ENCODE peak calls at places on chromosomes 3 and 15, in eight cellular contexts. E is heart right ventricle, G is aorta, I is left ventricle myocardium inferior, J is H9, Q is pancreas, Y is body of pancreas, Z is coronary artery. C is an unnamed sample.

GRCh38 chr3:71579934-71580318 is 3.6 kb downstream of the FOXP1 start:
- DNase-seq in E (no peak), Y (peak), J (no peak), G (no peak), I (no peak), Q (peak), Z (no peak), C (no peak)

GRCh38 chr3:172811099-172811498 is 60.6 kb downstream of the ECT2 start:
- DNase-seq in J (no peak), E (no peak), Z (no peak), G (no peak), Q (no peak), Y (no peak), I (no peak), C (no peak)

GRCh38 chr15:85785887-85786777 is 8.6 kb downstream of the KLHL25 start:
- DNase-seq in E (peak), Y (peak), I (no peak), J (no peak), G (no peak), Z (no peak), Q (no peak), C (peak)

GRCh38 chr15:82846621-82847020 is 37.2 kb downstream of the WHAMM start:
- DNase-seq in E (no peak), Z (no peak), G (no peak), Q (no peak), Y (no peak), I (no peak), J (no peak), C (no peak)

GRCh38 chr15:97692317-97693015 is 268.0 kb upstream of the ARRDC4 start:
- DNase-seq in Q (no peak), J (no peak), Z (no peak), G (no peak), Y (no peak), E (peak), I (no peak), C (no peak)

GRCh38 chr3:106631378-106632083 is 745.7 kb upstream of the CCDC54 start:
- DNase-seq in Y (no peak), J (no peak), E (no peak), G (no peak), Z (no peak), I (no peak), Q (no peak), C (no peak)

GRCh38 chr3:196431193-196432136 is 762 bp downstream of the UBXN7 start:
- DNase-seq in I (no peak), G (peak), Q (peak), Z (no peak), Y (peak), E (peak), J (no peak), C (peak)

GRCh38 chr15:35043380-35044095 is 41.6 kb downstream of the NANOGP8 start:
- DNase-seq in Y (no peak), G (no peak), E (no peak), J (no peak), Z (no peak), I (no peak), Q (no peak), C (no peak)

GRCh38 chr3:29919551-29919950 is 638.7 kb downstream of the RBMS3 start:
- DNase-seq in G (no peak), J (no peak), Y (no peak), I (no peak), E (no peak), Q (no peak), Z (no peak), C (no peak)

GRCh38 chr3:150376001-150376848 is 31.9 kb upstream of the TSC22D2 start:
- DNase-seq in Z (no peak), J (no peak), G (no peak), Y (peak), E (no peak), Q (no peak), I (no peak), C (no peak)

GRCh38 chr15:56838085-56838484 is 80.4 kb upstream of the TCF12 start:
- DNase-seq in Z (no peak), G (no peak), E (no peak), Y (no peak), J (no peak), I (no peak), Q (no peak), C (no peak)

GRCh38 chr3:110362756-110363155 is 708.9 kb upstream of the NECTIN3 start:
- DNase-seq in E (no peak), J (no peak), Z (no peak), G (no peak), Q (no peak), I (no peak), Y (no peak), C (no peak)

GRCh38 chr15:74227968-74228722 is 8.0 kb upstream of the CCDC33 start:
- DNase-seq in Q (no peak), G (no peak), J (no peak), I (no peak), Y (no peak), Z (no peak), E (peak), C (no peak)

GRCh38 chr3:125194849-125195601 is 17.5 kb downstream of the SLC12A8 start:
- DNase-seq in E (no peak), I (no peak), Y (no peak), Q (no peak), Z (no peak), J (no peak), G (no peak), C (no peak)

GRCh38 chr3:86954226-86954625 is 36.7 kb downstream of the VGLL3 start:
- DNase-seq in Z (no peak), J (no peak), Y (no peak), Q (peak), I (no peak), E (no peak), G (no peak), C (no peak)

GRCh38 chr3:157865449-157865862 is 240.8 kb downstream of the SHOX2 start:
- DNase-seq in J (peak), Z (no peak), Q (no peak), Y (peak), E (peak), G (no peak), I (no peak), C (no peak)

GRCh38 chr3:165256554-165256953 is 60.4 kb upstream of the SLITRK3 start:
- DNase-seq in J (no peak), Q (no peak), Z (no peak), Y (no peak), E (no peak), G (no peak), I (no peak), C (no peak)

GRCh38 chr3:10501664-10502052 is 3.7 kb downstream of the ATP2B2 start:
- DNase-seq in G (peak), I (no peak), Q (no peak), Y (no peak), Z (no peak), J (no peak), E (no peak), C (no peak)

GRCh38 chr15:61644550-61644949 is 415.4 kb upstream of the RORA start:
- DNase-seq in Q (no peak), G (no peak), J (no peak), Z (no peak), Y (no peak), E (no peak), I (no peak), C (no peak)

DNA sequence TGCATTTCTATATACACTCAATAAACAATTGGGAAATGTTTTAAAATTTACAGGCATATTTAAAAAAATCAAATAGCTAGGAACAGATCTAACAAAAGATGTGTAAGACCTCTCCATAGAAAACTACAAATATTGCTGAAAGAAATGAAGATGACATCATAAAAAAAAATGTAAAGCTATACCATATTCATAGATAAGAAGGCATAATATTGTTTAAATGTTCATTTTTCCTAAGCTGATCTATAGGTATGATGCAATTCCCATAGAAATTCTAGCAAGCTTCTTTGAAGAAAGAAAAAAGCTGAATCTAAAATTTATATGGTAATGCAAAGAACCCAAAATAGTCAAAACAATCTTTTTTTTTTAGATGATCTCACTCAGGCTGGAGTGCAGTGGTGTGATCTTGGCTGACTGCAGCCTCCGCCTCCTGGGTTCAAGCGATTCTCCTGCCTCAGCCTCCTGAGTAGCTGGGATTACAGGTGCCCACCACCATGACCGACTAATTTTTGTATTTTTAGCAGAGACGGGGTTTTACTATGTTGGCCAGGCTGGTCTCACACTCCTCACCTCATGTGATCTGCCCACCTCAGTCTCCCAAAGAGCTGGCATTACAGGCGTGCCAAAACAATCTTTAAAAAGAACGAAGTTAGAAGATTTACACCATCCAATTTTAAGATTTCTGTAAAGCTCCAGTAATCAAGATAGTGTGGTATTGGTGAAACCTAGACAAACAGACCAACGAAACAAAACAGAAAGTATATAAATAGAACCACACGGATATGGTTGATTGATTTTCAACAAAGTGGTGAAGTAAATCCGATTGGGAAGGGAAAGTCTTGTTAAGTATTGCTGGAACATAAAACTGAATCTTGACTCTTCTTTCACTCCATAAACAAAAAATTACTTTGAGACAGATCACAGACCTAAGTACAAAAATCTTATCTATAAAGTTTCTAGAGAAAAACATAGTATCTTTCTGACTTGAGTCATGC is 6.3 kb upstream of the BHLHE40 start:
- DNase-seq in J (no peak), I (no peak), Z (no peak), Y (no peak), Q (no peak), G (no peak), E (no peak), C (no peak)
- H3K27ac ChIP-seq in J (no peak), I (no peak), Z (no peak), Y (peak), Q (no peak), G (no peak), E (no peak), C (peak)

GRCh38 chr15:39404767-39405173 is 176.1 kb upstream of the THBS1 start:
- DNase-seq in G (no peak), I (no peak), J (no peak), Z (no peak), E (no peak), Y (no peak), Q (no peak), C (no peak)
- H3K27ac ChIP-seq in G (no peak), I (no peak), J (no peak), Z (no peak), E (peak), Y (no peak), Q (no peak), C (no peak)

GRCh38 chr3:99843590-99844260 is 26.1 kb downstream of the CMSS1 start:
- DNase-seq in G (peak), J (no peak), I (no peak), Q (no peak), Z (no peak), E (no peak), Y (peak), C (peak)

GRCh38 chr3:99845999-99846398 is 28.3 kb downstream of the CMSS1 start:
- DNase-seq in Y (no peak), G (no peak), Q (no peak), I (no peak), E (no peak), Z (no peak), J (no peak), C (no peak)

GRCh38 chr3:99845335-99845734 is 27.7 kb downstream of the CMSS1 start:
- DNase-seq in Z (no peak), Y (no peak), E (no peak), I (no peak), Q (no peak), J (no peak), G (no peak), C (no peak)

GRCh38 chr3:99839613-99840012 is 22.0 kb downstream of the CMSS1 start:
- DNase-seq in Z (no peak), E (no peak), J (no peak), Q (no peak), Y (no peak), G (no peak), I (no peak), C (no peak)

DNA sequence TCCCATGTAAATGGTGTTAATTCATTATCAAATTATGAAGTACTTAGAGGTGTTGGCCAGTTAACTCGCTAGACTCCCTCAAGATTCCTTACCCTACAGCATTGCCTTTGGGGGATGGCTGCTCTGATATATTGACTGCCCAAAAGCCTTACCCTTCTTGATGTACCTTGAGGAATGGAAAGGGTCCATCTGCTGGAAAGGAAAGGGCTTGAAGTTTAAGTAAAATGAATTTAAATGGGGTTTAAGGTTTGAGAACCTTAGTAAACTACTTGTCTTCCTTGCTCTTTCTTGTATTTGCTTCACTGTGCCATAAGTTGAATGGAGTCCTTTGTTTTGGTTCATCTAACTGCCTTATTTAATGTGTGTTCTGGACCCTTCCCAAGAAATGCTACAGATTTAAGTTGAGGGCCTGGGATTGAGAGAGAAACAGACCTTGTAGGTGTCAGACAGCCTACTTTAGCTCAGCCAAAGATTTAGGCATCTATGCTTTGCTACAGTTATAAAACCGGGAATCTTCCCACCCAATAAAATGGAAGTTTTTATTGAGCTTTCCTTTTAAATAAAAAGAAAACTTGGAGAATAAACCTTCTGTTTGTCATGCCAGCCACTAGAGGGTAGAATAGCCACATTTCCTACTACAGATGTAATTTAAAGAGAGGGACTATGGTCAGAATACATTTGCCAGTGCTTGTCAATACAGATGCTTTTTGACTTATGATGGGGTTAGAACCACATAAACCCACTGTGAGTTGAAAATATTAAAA is 25.3 kb downstream of the CMSS1 start:
- DNase-seq in E (no peak), G (no peak), J (no peak), Z (no peak), Q (no peak), I (no peak), Y (no peak), C (no peak)
- H3K27ac ChIP-seq in E (peak), G (peak), J (no peak), Z (peak), Q (no peak), I (peak), Y (peak), C (peak)

GRCh38 chr15:98763179-98763578 is 114.8 kb downstream of the IGF1R start:
- DNase-seq in G (no peak), J (no peak), Z (no peak), E (no peak), Y (no peak), Q (no peak), I (no peak), C (no peak)
- H3K27ac ChIP-seq in G (no peak), J (no peak), Z (peak), E (no peak), Y (peak), Q (peak), I (peak), C (no peak)

GRCh38 chr3:55235416-55235815 is 251.7 kb downstream of the WNT5A start:
- DNase-seq in I (no peak), Y (no peak), J (no peak), E (no peak), G (no peak), Z (no peak), Q (no peak), C (no peak)
- H3K27ac ChIP-seq in I (no peak), Y (no peak), J (no peak), E (no peak), G (no peak), Z (no peak), Q (no peak), C (no peak)

GRCh38 chr15:43930079-43930478 is 103.3 kb downstream of the WDR76 start:
- DNase-seq in Z (no peak), Q (no peak), E (no peak), J (peak), Y (no peak), G (no peak), I (no peak), C (no peak)
- H3K27ac ChIP-seq in Z (no peak), Q (no peak), E (no peak), J (no peak), Y (no peak), G (no peak), I (peak), C (no peak)

GRCh38 chr3:59775106-59775505 is 725.3 kb upstream of the CFAP20DC start:
- DNase-seq in Z (no peak), Q (no peak), Y (no peak), J (no peak), G (no peak), E (no peak), I (no peak), C (no peak)
- H3K27ac ChIP-seq in Z (no peak), Q (no peak), Y (no peak), J (no peak), G (no peak), E (no peak), I (no peak), C (no peak)

DNA sequence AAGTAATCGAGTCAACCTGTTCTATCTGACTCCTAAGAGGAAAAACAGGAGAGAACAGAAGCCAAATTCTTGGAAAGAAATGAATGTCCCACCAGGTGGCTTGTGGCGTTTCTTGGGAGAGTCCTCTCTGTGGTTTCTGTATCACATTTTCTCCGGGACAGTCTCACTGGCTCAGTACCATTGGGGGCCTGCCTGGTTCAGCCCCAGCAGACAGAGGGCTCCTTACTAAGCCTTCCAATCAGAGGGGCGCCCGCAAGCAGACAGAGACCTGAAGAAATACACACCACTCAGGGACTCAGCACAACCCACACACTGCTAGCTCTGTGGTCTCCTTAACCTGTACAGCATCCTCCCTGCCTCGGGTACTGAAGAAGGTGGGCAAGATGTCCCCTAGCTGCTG is 302.1 kb downstream of the TLE3 start:
- DNase-seq in J (peak), I (no peak), Y (no peak), Q (no peak), Z (peak), G (no peak), E (no peak), C (no peak)
- H3K27ac ChIP-seq in J (no peak), I (peak), Y (peak), Q (peak), Z (peak), G (peak), E (peak), C (peak)

C was measured in ovary.